ENCODE peak calls at places on chromosomes 5 and 9, in eight cellular contexts. H is IMR-90; Y is Kasumi-1; K is activated T-helper 9 cell treated with anti-CD3 and anti-CD28 coated beads, Interleukin-2, amount 50 U/mL, for 16 hours; F is fibroblast of gingiva; Q is WTC11; T is stimulated activated CD4-positive, alpha-beta T cell treated with anti-CD3 and anti-CD28 coated beads, Interleukin-12 subunit alpha, Interleukin-12 subunit beta, amount 100 ng/mL, for 48 hours; M is mucosa of descending colon. I is an unnamed sample.

GRCh38 chr5:137268646-137269045 is 230.5 kb downstream of the SPOCK1 start:
- DNase-seq in H (no peak), Y (no peak), K (no peak), F (peak), Q (no peak), T (no peak), M (no peak), I (no peak)

GRCh38 chr9:69809304-69809863 is 11.2 kb upstream of the CFAP95 start:
- DNase-seq in H (peak), Y (peak), K (no peak), F (no peak), Q (peak), T (peak), M (no peak), I (peak)

GRCh38 chr5:171315386-171315891 is 6.4 kb downstream of the TLX3 start:
- DNase-seq in H (no peak), Y (no peak), K (no peak), F (no peak), Q (peak), T (no peak), M (no peak), I (no peak)

GRCh38 chr5:141692919-141693848 is 11.2 kb upstream of the ARAP3 start:
- DNase-seq in H (peak), Y (no peak), K (peak), F (no peak), Q (no peak), T (peak), M (no peak), I (peak)

GRCh38 chr5:72386639-72387038 is 66.5 kb downstream of the PTCD2 start:
- DNase-seq in H (no peak), Y (peak), K (no peak), F (no peak), Q (no peak), T (no peak), M (no peak), I (no peak)

GRCh38 chr5:172573115-172573882 is 67.8 kb upstream of the NEURL1B start:
- DNase-seq in H (no peak), Y (no peak), K (no peak), F (no peak), Q (no peak), T (no peak), M (no peak), I (no peak)

GRCh38 chr9:83598487-83598886 is 24.5 kb upstream of the IDNK start:
- DNase-seq in H (peak), Y (peak), K (no peak), F (peak), Q (no peak), T (no peak), M (no peak), I (no peak)

GRCh38 chr5:102755691-102756371 is 726 bp downstream of the PAM start:
- DNase-seq in H (peak), Y (peak), K (peak), F (peak), Q (peak), T (peak), M (peak), I (peak)

GRCh38 chr5:80246995-80247729 is 8.7 kb downstream of the SERINC5 start:
- DNase-seq in H (peak), Y (peak), K (peak), F (peak), Q (no peak), T (no peak), M (peak), I (peak)

GRCh38 chr9:113898151-113898550 is 22.0 kb downstream of the ZNF618 start:
- DNase-seq in H (no peak), Y (no peak), K (no peak), F (no peak), Q (no peak), T (no peak), M (no peak), I (no peak)

GRCh38 chr9:96186601-96187011 is 115.4 kb downstream of the HSD17B3 start:
- DNase-seq in H (no peak), Y (no peak), K (no peak), F (no peak), Q (peak), T (no peak), M (peak), I (peak)

GRCh38 chr5:167489202-167489601 is 802.2 kb upstream of the WWC1 start:
- DNase-seq in H (no peak), Y (no peak), K (no peak), F (no peak), Q (no peak), T (no peak), M (no peak), I (peak)

GRCh38 chr5:90096415-90097081 is 313.0 kb downstream of the CETN3 start:
- DNase-seq in H (peak), Y (no peak), K (no peak), F (no peak), Q (no peak), T (no peak), M (no peak), I (peak)

GRCh38 chr5:67976812-67977455 is 238.6 kb upstream of the PIK3R1 start:
- DNase-seq in H (no peak), Y (peak), K (no peak), F (no peak), Q (no peak), T (no peak), M (no peak), I (no peak)

GRCh38 chr5:143898914-143899591 is 87.1 kb downstream of the HMHB1 start:
- DNase-seq in H (no peak), Y (no peak), K (no peak), F (no peak), Q (no peak), T (no peak), M (no peak), I (no peak)

GRCh38 chr9:13145340-13145739 is 134.2 kb downstream of the MPDZ start:
- DNase-seq in H (no peak), Y (no peak), K (no peak), F (no peak), Q (no peak), T (no peak), M (no peak), I (no peak)

GRCh38 chr5:108681079-108681921 is 66.4 kb upstream of the FER start:
- DNase-seq in H (peak), Y (peak), K (no peak), F (peak), Q (no peak), T (no peak), M (no peak), I (peak)

GRCh38 chr5:14328144-14328543 is 185.0 kb downstream of the TRIO start:
- DNase-seq in H (no peak), Y (no peak), K (no peak), F (no peak), Q (no peak), T (no peak), M (no peak), I (no peak)

GRCh38 chr5:31638286-31638685 is 645 bp upstream of the PDZD2 start:
- DNase-seq in H (no peak), Y (no peak), K (no peak), F (no peak), Q (no peak), T (no peak), M (peak), I (no peak)

GRCh38 chr5:66927140-66927539 is 269.5 kb downstream of the CD180 start:
- DNase-seq in H (no peak), Y (no peak), K (no peak), F (no peak), Q (no peak), T (no peak), M (no peak), I (no peak)

GRCh38 chr9:114898741-114899140 is 31.6 kb downstream of the TNFSF8 start:
- DNase-seq in H (no peak), Y (peak), K (peak), F (no peak), Q (no peak), T (peak), M (peak), I (no peak)

GRCh38 chr5:6701500-6701899 is 11.7 kb upstream of the TENT4A start:
- DNase-seq in H (no peak), Y (no peak), K (no peak), F (no peak), Q (no peak), T (no peak), M (no peak), I (no peak)

GRCh38 chr5:169549453-169549852 is 34.1 kb upstream of the SPDL1 start:
- DNase-seq in H (no peak), Y (no peak), K (no peak), F (no peak), Q (no peak), T (no peak), M (no peak), I (no peak)

GRCh38 chr9:3332802-3333201 is 193.0 kb downstream of the RFX3 start:
- DNase-seq in H (no peak), Y (no peak), K (no peak), F (peak), Q (no peak), T (no peak), M (no peak), I (no peak)

GRCh38 chr9:23858234-23858633 is 32.2 kb upstream of the ELAVL2 start:
- DNase-seq in H (no peak), Y (no peak), K (no peak), F (no peak), Q (no peak), T (no peak), M (no peak), I (no peak)

GRCh38 chr9:12538842-12539584 is 154.2 kb upstream of the TYRP1 start:
- DNase-seq in H (no peak), Y (no peak), K (no peak), F (no peak), Q (peak), T (no peak), M (no peak), I (no peak)